ENCODE peak calls at places on chromosomes 12 and 14, in seven cellular contexts. D, F, A, L, M, I and C are unnamed samples.

GRCh38 chr12:122199484-122200355 is 3.8 kb upstream of the B3GNT4 start:
- DNase-seq in I (no peak), A (no peak), L (no peak), M (no peak), F (peak; percentile 66), D (no peak), C (no peak)

GRCh38 chr14:91996951-91997371 is 42.9 kb downstream of the TRIP11 start:
- DNase-seq in M (peak; percentile 86), A (peak; percentile 42), L (peak; percentile 26), D (peak; percentile 85), F (no peak), I (no peak), C (no peak)

GRCh38 chr14:31954991-31955390 is 122.1 kb upstream of the ARHGAP5 start:
- DNase-seq in M (no peak), L (no peak), D (no peak), A (no peak), F (no peak), I (no peak), C (no peak)

GRCh38 chr14:96081767-96082400 is 42.7 kb downstream of the C14orf132 start:
- DNase-seq in M (no peak), F (peak; percentile 56), D (no peak), L (no peak), A (no peak), I (no peak), C (no peak)

GRCh38 chr14:105492051-105492965 is 1.3 kb downstream of the TEDC1 start:
- DNase-seq in A (no peak), D (no peak), I (peak; percentile 51), M (no peak), F (peak; percentile 78), L (no peak), C (peak; percentile 68)

GRCh38 chr12:43789941-43790340 is 16.2 kb downstream of the TWF1 start:
- DNase-seq in M (peak; percentile 39), I (no peak), L (peak; percentile 24), D (peak; percentile 78), F (no peak), A (no peak), C (no peak)

GRCh38 chr14:68016243-68016914 is 196.8 kb downstream of the RAD51B start:
- DNase-seq in L (no peak), I (no peak), M (peak; percentile 66), F (no peak), A (no peak), D (no peak), C (no peak)

GRCh38 chr14:95311752-95312151 is 8.0 kb downstream of the CLMN start:
- DNase-seq in F (peak; percentile 69), L (peak; percentile 52), D (peak; percentile 36), M (no peak), I (no peak), A (no peak), C (no peak)

GRCh38 chr14:103140316-103141109 is 17.3 kb downstream of the TNFAIP2 start:
- DNase-seq in I (no peak), A (no peak), M (no peak), L (no peak), F (no peak), D (no peak), C (no peak)

GRCh38 chr14:30375280-30375892 is 183.6 kb upstream of the G2E3 start:
- DNase-seq in I (peak; percentile 47), M (peak; percentile 11), L (peak; percentile 78), D (peak; percentile 68), F (no peak), A (peak; percentile 48), C (peak; percentile 41)

GRCh38 chr12:41745593-41745992 is 399.1 kb downstream of the GXYLT1 start:
- DNase-seq in D (no peak), A (no peak), I (no peak), L (no peak), M (no peak), F (no peak), C (no peak)

GRCh38 chr14:68784298-68784910 is 8.5 kb downstream of the ZFP36L1 start:
- DNase-seq in I (no peak), F (no peak), D (peak; percentile 14), A (no peak), M (no peak), L (peak; percentile 98), C (peak; percentile 41)

GRCh38 chr12:132734206-132734605 is 23.6 kb downstream of the PGAM5 start:
- DNase-seq in L (no peak), A (no peak), D (no peak), M (no peak), I (no peak), F (no peak), C (no peak)

GRCh38 chr14:45716506-45716905 is 463.5 kb upstream of the MIS18BP1 start:
- DNase-seq in M (no peak), I (no peak), D (no peak), A (no peak), L (no peak), F (no peak), C (no peak)

GRCh38 chr14:88168498-88169165 is 154.4 kb downstream of the KCNK10 start:
- DNase-seq in I (no peak), A (peak; percentile 62), D (peak; percentile 30), F (no peak), L (peak; percentile 58), M (no peak), C (no peak)

GRCh38 chr12:115451785-115452736 is 768.1 kb upstream of the TBX3 start:
- DNase-seq in I (peak; percentile 59), D (no peak), A (no peak), L (peak; percentile 31), M (no peak), F (no peak), C (peak; percentile 77)

GRCh38 chr12:67758119-67758873 is 109.8 kb downstream of the DYRK2 start:
- DNase-seq in D (no peak), L (no peak), F (no peak), A (no peak), M (no peak), I (no peak), C (no peak)

DNA sequence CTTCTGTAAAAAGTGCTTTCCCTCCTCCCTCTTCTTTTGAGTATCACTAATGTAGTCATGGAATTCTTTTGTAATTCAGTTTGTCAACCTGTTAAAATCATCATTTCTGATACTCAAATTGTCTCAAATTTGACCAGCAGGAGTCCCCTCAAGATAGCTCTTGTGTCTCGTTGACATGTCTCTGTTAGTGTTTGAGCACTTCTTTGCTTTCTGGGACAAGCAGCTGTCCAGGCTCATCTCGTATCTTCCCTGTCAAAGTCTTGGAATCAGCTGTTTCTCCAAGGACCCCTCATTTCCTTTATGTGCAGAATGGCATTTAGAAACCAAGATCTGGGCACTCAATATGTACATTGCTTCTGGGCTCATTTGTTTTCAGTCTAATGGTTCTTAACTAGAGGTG is 10.7 kb downstream of the CIPC start:
- DNase-seq in M (no peak), F (no peak), D (no peak), L (no peak), A (no peak), I (no peak), C (no peak)
- H3K36me3 ChIP-seq in M (peaks cover 7% of the 10 kb centered on the region), F (peaks cover 8% of the 10 kb centered on the region), D (peaks cover 3% of the 10 kb centered on the region), L (peaks cover 3% of the 10 kb centered on the region), A (peaks cover 59% of the 10 kb centered on the region), I (peaks cover 75% of the 10 kb centered on the region), C (no peaks in the 10 kb centered on the region)

GRCh38 chr12:63845726-63846125 is 1.2 kb downstream of the SRGAP1 start:
- DNase-seq in I (no peak), D (peak; percentile 56), F (no peak), M (peak; percentile 34), A (no peak), L (no peak), C (no peak)

GRCh38 chr12:63838411-63838810 is 6.1 kb upstream of the SRGAP1 start:
- DNase-seq in M (no peak), L (no peak), A (no peak), F (no peak), I (no peak), D (no peak), C (no peak)

GRCh38 chr12:63843613-63844390 is 698 bp upstream of the SRGAP1 start:
- DNase-seq in F (peak; percentile 96), A (peak; percentile 71), D (peak; percentile 97), I (peak; percentile 90), M (peak; percentile 90), L (peak; percentile 94), C (peak; percentile 94)

GRCh38 chr12:63844391-63845341 is at the start of gene SRGAP1:
- DNase-seq in I (peak; percentile 75), L (peak; percentile 69), M (peak; percentile 66), D (peak; percentile 80), A (peak; percentile 15), F (peak; percentile 89), C (peak; percentile 78)

GRCh38 chr12:63841611-63842010 is 2.9 kb upstream of the SRGAP1 start:
- DNase-seq in M (no peak), F (no peak), I (no peak), D (no peak), L (no peak), A (no peak), C (no peak)
- H3K27ac ChIP-seq in M (no peak overlapping the region), F (no peak overlapping the region), I (no peak overlapping the region), D (no peak overlapping the region), L (no peak overlapping the region), A (no peak overlapping the region), C (no peak overlapping the region)

GRCh38 chr14:75654127-75654732 is 6.4 kb downstream of the ERG28 start:
- DNase-seq in L (peak; percentile 84), D (peak; percentile 77), I (peak; percentile 78), M (peak; percentile 13), A (peak; percentile 72), F (peak; percentile 92), C (peak; percentile 82)

GRCh38 chr14:75653563-75653962 is 7.1 kb downstream of the ERG28 start:
- DNase-seq in M (no peak), D (no peak), F (no peak), I (no peak), L (no peak), A (no peak), C (no peak)

GRCh38 chr14:75657331-75657730 is 3.3 kb downstream of the ERG28 start:
- DNase-seq in L (no peak), I (no peak), D (peak; percentile 50), M (no peak), F (no peak), A (no peak), C (no peak)

GRCh38 chr14:75658957-75659356 is 1.7 kb downstream of the ERG28 start:
- DNase-seq in A (no peak), D (no peak), L (no peak), M (no peak), I (no peak), F (no peak), C (no peak)

DNA sequence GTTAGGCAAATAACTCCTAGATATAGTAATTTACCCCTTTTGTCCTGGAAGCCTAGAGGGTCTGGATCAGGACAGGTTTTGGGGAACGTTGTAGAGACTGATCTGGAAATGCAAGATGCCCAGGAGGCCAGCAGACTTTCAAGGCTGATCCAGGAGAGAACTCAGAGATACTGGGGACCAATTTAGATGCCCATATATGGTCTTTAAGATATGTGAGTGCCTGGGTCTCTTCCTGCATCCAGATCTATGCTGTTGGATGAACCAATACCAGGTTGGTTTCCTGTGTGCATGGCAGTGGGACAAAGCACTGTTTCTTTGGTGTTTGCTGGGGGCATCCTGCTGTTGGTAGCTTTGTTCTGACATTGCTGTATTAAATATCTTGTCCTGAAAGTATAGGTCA is 5.4 kb downstream of the ERG28 start:
- DNase-seq in I (no peak), D (no peak), M (no peak), L (no peak), A (no peak), F (no peak), C (no peak)
- H3K36me3 ChIP-seq in I (peaks cover 30% of the 10 kb centered on the region), D (peaks cover 20% of the 10 kb centered on the region), M (peaks cover 26% of the 10 kb centered on the region), L (peaks cover 7% of the 10 kb centered on the region), A (peaks cover 59% of the 10 kb centered on the region), F (peaks cover 10% of the 10 kb centered on the region), C (no peaks in the 10 kb centered on the region)

DNA sequence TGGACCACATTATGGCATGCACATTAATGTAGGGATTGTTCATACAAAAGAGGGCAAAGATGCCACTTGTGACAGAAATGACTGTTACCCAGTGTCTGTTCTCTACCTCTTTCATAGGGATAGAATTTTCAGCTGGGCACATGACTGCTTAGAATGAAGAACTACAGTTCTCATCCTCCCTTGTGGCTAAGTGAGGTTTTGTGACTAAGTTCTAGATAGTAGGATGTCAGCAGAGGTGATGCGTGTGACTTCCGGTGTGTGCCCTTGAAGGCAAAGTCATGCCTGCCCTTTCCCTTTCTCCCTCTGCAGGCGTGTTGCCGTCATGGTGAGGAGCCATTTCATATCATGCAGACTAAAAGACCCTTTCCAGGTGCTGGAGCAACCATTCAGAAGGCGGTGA is 99.3 kb downstream of the CACNA1C start:
- DNase-seq in D (no peak), F (no peak), I (no peak), A (no peak), M (no peak), L (no peak), C (no peak)
- H3K27ac ChIP-seq in D (no peak overlapping the region), F (no peak overlapping the region), I (peak overlapping the region; percentile 78), A (no peak overlapping the region), M (no peak overlapping the region), L (no peak overlapping the region), C (no peak overlapping the region)